ENCODE peak calls at places on chromosomes 4 and X, in nine cellular contexts. One of them, this sample, is unnamed.

GRCh38 chrX:101685923-101686322 is 26.3 kb upstream of the ARMCX2 start:
- DNase-seq in left lung: no peak
- DNase-seq in keratinocyte: no peak
- DNase-seq in cardiac muscle cell: no peak
- DNase-seq in hepatocyte: no peak
- DNase-seq in heart left ventricle: no peak
- DNase-seq in CD8-positive, alpha-beta T cell: no peak
- DNase-seq in astrocyte of the spinal cord: peak; percentile 3
- DNase-seq in foreskin fibroblast: peak; percentile 1
- DNase-seq in this sample: no peak

GRCh38 chr4:151045907-151046306 is 30.8 kb upstream of the LRBA start:
- DNase-seq in astrocyte of the spinal cord: no peak
- DNase-seq in heart left ventricle: no peak
- DNase-seq in foreskin fibroblast: no peak
- DNase-seq in left lung: no peak
- DNase-seq in keratinocyte: no peak
- DNase-seq in CD8-positive, alpha-beta T cell: no peak
- DNase-seq in cardiac muscle cell: peak; percentile 21
- DNase-seq in hepatocyte: peak; percentile 8
- DNase-seq in this sample: no peak

GRCh38 chrX:40130207-40130606 is 32.4 kb upstream of the BCOR start:
- DNase-seq in keratinocyte: peak; percentile 63
- DNase-seq in foreskin fibroblast: peak; percentile 37
- DNase-seq in CD8-positive, alpha-beta T cell: no peak
- DNase-seq in heart left ventricle: no peak
- DNase-seq in cardiac muscle cell: no peak
- DNase-seq in hepatocyte: no peak
- DNase-seq in astrocyte of the spinal cord: peak; percentile 52
- DNase-seq in left lung: no peak
- DNase-seq in this sample: peak; percentile 74

GRCh38 chr4:156294577-156294976 is 340.9 kb upstream of the CTSO start:
- DNase-seq in foreskin fibroblast: peak; percentile 83
- DNase-seq in left lung: no peak
- DNase-seq in hepatocyte: peak; percentile 65
- DNase-seq in cardiac muscle cell: peak; percentile 49
- DNase-seq in CD8-positive, alpha-beta T cell: no peak
- DNase-seq in heart left ventricle: no peak
- DNase-seq in keratinocyte: no peak
- DNase-seq in astrocyte of the spinal cord: peak; percentile 90
- DNase-seq in this sample: peak; percentile 83

GRCh38 chr4:155999743-156000142 is 46.1 kb upstream of the CTSO start:
- DNase-seq in heart left ventricle: peak; percentile 22
- DNase-seq in hepatocyte: peak; percentile 28
- DNase-seq in cardiac muscle cell: peak; percentile 67
- DNase-seq in astrocyte of the spinal cord: peak; percentile 32
- DNase-seq in foreskin fibroblast: no peak
- DNase-seq in left lung: no peak
- DNase-seq in keratinocyte: no peak
- DNase-seq in CD8-positive, alpha-beta T cell: no peak
- DNase-seq in this sample: no peak

GRCh38 chrX:153303276-153304262 is 18.0 kb downstream of the PNMA6F start:
- DNase-seq in foreskin fibroblast: no peak
- DNase-seq in keratinocyte: no peak
- DNase-seq in heart left ventricle: no peak
- DNase-seq in cardiac muscle cell: no peak
- DNase-seq in CD8-positive, alpha-beta T cell: no peak
- DNase-seq in astrocyte of the spinal cord: no peak
- DNase-seq in hepatocyte: no peak
- DNase-seq in left lung: no peak
- DNase-seq in this sample: no peak

GRCh38 chr4:159106636-159107035 is 3.8 kb downstream of the RAPGEF2 start:
- DNase-seq in left lung: no peak
- DNase-seq in astrocyte of the spinal cord: peak; percentile 33
- DNase-seq in heart left ventricle: no peak
- DNase-seq in keratinocyte: no peak
- DNase-seq in foreskin fibroblast: no peak
- DNase-seq in CD8-positive, alpha-beta T cell: no peak
- DNase-seq in cardiac muscle cell: no peak
- DNase-seq in hepatocyte: no peak
- DNase-seq in this sample: no peak

GRCh38 chr4:140641105-140641555 is 72.4 kb upstream of the UCP1 start:
- DNase-seq in heart left ventricle: no peak
- DNase-seq in astrocyte of the spinal cord: no peak
- DNase-seq in left lung: no peak
- DNase-seq in keratinocyte: no peak
- DNase-seq in hepatocyte: no peak
- DNase-seq in foreskin fibroblast: no peak
- DNase-seq in CD8-positive, alpha-beta T cell: no peak
- DNase-seq in cardiac muscle cell: no peak
- DNase-seq in this sample: no peak

GRCh38 chrX:118116308-118117068 is at the start of gene KLHL13:
- DNase-seq in astrocyte of the spinal cord: peak; percentile 10
- DNase-seq in CD8-positive, alpha-beta T cell: peak; percentile 19
- DNase-seq in heart left ventricle: peak; percentile 49
- DNase-seq in cardiac muscle cell: peak; percentile 64
- DNase-seq in foreskin fibroblast: peak; percentile 71
- DNase-seq in keratinocyte: no peak
- DNase-seq in left lung: no peak
- DNase-seq in hepatocyte: peak; percentile 64
- DNase-seq in this sample: no peak

GRCh38 chrX:50805316-50805715 is 8.7 kb downstream of the SHROOM4 start:
- DNase-seq in hepatocyte: no peak
- DNase-seq in foreskin fibroblast: no peak
- DNase-seq in astrocyte of the spinal cord: no peak
- DNase-seq in keratinocyte: no peak
- DNase-seq in CD8-positive, alpha-beta T cell: no peak
- DNase-seq in cardiac muscle cell: peak; percentile 71
- DNase-seq in left lung: no peak
- DNase-seq in heart left ventricle: no peak
- DNase-seq in this sample: no peak

GRCh38 chrX:12868747-12869146 is 1.9 kb downstream of the TLR7 start:
- DNase-seq in left lung: no peak
- DNase-seq in heart left ventricle: no peak
- DNase-seq in hepatocyte: no peak
- DNase-seq in foreskin fibroblast: no peak
- DNase-seq in CD8-positive, alpha-beta T cell: no peak
- DNase-seq in astrocyte of the spinal cord: no peak
- DNase-seq in keratinocyte: no peak
- DNase-seq in cardiac muscle cell: no peak
- DNase-seq in this sample: no peak

GRCh38 chr4:58566260-58566659 is 1456.1 kb upstream of the IGFBP7 start:
- DNase-seq in keratinocyte: no peak
- DNase-seq in hepatocyte: no peak
- DNase-seq in heart left ventricle: no peak
- DNase-seq in left lung: no peak
- DNase-seq in cardiac muscle cell: no peak
- DNase-seq in astrocyte of the spinal cord: no peak
- DNase-seq in CD8-positive, alpha-beta T cell: no peak
- DNase-seq in foreskin fibroblast: no peak
- DNase-seq in this sample: no peak

GRCh38 chrX:1248381-1249061 is 20.1 kb upstream of the CSF2RA start:
- DNase-seq in cardiac muscle cell: peak; percentile 84
- DNase-seq in keratinocyte: no peak
- DNase-seq in CD8-positive, alpha-beta T cell: no peak
- DNase-seq in left lung: no peak
- DNase-seq in astrocyte of the spinal cord: no peak
- DNase-seq in foreskin fibroblast: peak; percentile 9
- DNase-seq in heart left ventricle: no peak
- DNase-seq in hepatocyte: peak; percentile 48
- DNase-seq in this sample: no peak

GRCh38 chrX:47619486-47620302 is at the start of gene SYN1:
- DNase-seq in foreskin fibroblast: peak; percentile 90
- DNase-seq in heart left ventricle: peak; percentile 85
- DNase-seq in astrocyte of the spinal cord: peak; percentile 74
- DNase-seq in keratinocyte: no peak
- DNase-seq in cardiac muscle cell: peak; percentile 88
- DNase-seq in left lung: peak; percentile 82
- DNase-seq in hepatocyte: peak; percentile 92
- DNase-seq in CD8-positive, alpha-beta T cell: peak; percentile 83
- DNase-seq in this sample: peak; percentile 21

GRCh38 chr4:173169428-173170209 is 1.0 kb downstream of the GALNT7 start:
- DNase-seq in keratinocyte: no peak
- DNase-seq in foreskin fibroblast: peak; percentile 82
- DNase-seq in heart left ventricle: peak; percentile 72
- DNase-seq in hepatocyte: peak; percentile 84
- DNase-seq in CD8-positive, alpha-beta T cell: peak; percentile 51
- DNase-seq in cardiac muscle cell: peak; percentile 80
- DNase-seq in left lung: peak; percentile 79
- DNase-seq in astrocyte of the spinal cord: peak; percentile 71
- DNase-seq in this sample: no peak

GRCh38 chr4:144366425-144366824 is 225.9 kb upstream of the GYPA start:
- DNase-seq in heart left ventricle: no peak
- DNase-seq in foreskin fibroblast: no peak
- DNase-seq in astrocyte of the spinal cord: no peak
- DNase-seq in CD8-positive, alpha-beta T cell: no peak
- DNase-seq in hepatocyte: no peak
- DNase-seq in cardiac muscle cell: no peak
- DNase-seq in left lung: no peak
- DNase-seq in keratinocyte: no peak
- DNase-seq in this sample: no peak

GRCh38 chr4:149781150-149781549 is 34.5 kb downstream of the IQCM start:
- DNase-seq in heart left ventricle: no peak
- DNase-seq in keratinocyte: no peak
- DNase-seq in foreskin fibroblast: peak; percentile 72
- DNase-seq in CD8-positive, alpha-beta T cell: no peak
- DNase-seq in cardiac muscle cell: no peak
- DNase-seq in hepatocyte: no peak
- DNase-seq in astrocyte of the spinal cord: peak; percentile 65
- DNase-seq in left lung: no peak
- DNase-seq in this sample: no peak

GRCh38 chrX:34223574-34223973 is 91.5 kb upstream of the FAM47A start:
- DNase-seq in keratinocyte: no peak
- DNase-seq in astrocyte of the spinal cord: no peak
- DNase-seq in foreskin fibroblast: no peak
- DNase-seq in cardiac muscle cell: no peak
- DNase-seq in CD8-positive, alpha-beta T cell: no peak
- DNase-seq in left lung: no peak
- DNase-seq in heart left ventricle: no peak
- DNase-seq in hepatocyte: no peak
- DNase-seq in this sample: no peak

GRCh38 chr4:32985256-32985655 is 2265.1 kb downstream of the PCDH7 start:
- DNase-seq in left lung: no peak
- DNase-seq in astrocyte of the spinal cord: peak; percentile 62
- DNase-seq in heart left ventricle: no peak
- DNase-seq in cardiac muscle cell: no peak
- DNase-seq in keratinocyte: no peak
- DNase-seq in hepatocyte: no peak
- DNase-seq in foreskin fibroblast: peak; percentile 80
- DNase-seq in CD8-positive, alpha-beta T cell: no peak
- DNase-seq in this sample: peak; percentile 11

GRCh38 chr4:188196134-188196735 is 57.0 kb downstream of the TRIML1 start:
- DNase-seq in hepatocyte: peak; percentile 38
- DNase-seq in astrocyte of the spinal cord: no peak
- DNase-seq in cardiac muscle cell: peak; percentile 19
- DNase-seq in foreskin fibroblast: no peak
- DNase-seq in left lung: no peak
- DNase-seq in keratinocyte: no peak
- DNase-seq in CD8-positive, alpha-beta T cell: no peak
- DNase-seq in heart left ventricle: no peak
- DNase-seq in this sample: peak; percentile 57

GRCh38 chr4:87286970-87287369 is 35.7 kb downstream of the HSD17B13 start:
- DNase-seq in CD8-positive, alpha-beta T cell: no peak
- DNase-seq in hepatocyte: no peak
- DNase-seq in cardiac muscle cell: no peak
- DNase-seq in astrocyte of the spinal cord: no peak
- DNase-seq in keratinocyte: no peak
- DNase-seq in foreskin fibroblast: no peak
- DNase-seq in left lung: no peak
- DNase-seq in heart left ventricle: no peak
- DNase-seq in this sample: no peak

GRCh38 chr4:106065018-106065417 is 169.7 kb downstream of the NPNT start:
- DNase-seq in heart left ventricle: no peak
- DNase-seq in CD8-positive, alpha-beta T cell: no peak
- DNase-seq in cardiac muscle cell: no peak
- DNase-seq in astrocyte of the spinal cord: no peak
- DNase-seq in foreskin fibroblast: no peak
- DNase-seq in keratinocyte: no peak
- DNase-seq in left lung: no peak
- DNase-seq in hepatocyte: no peak
- DNase-seq in this sample: no peak
- TF ChIP-seq CTCF in heart left ventricle: no peak
- TF ChIP-seq CTCF in CD8-positive, alpha-beta T cell: no peak
- TF ChIP-seq CTCF in cardiac muscle cell: no peak
- TF ChIP-seq CTCF in astrocyte of the spinal cord: no peak
- TF ChIP-seq CTCF in foreskin fibroblast: no peak
- TF ChIP-seq CTCF in keratinocyte: no peak
- TF ChIP-seq CTCF in left lung: no peak
- TF ChIP-seq CTCF in hepatocyte: no peak
- TF ChIP-seq CTCF in this sample: no peak

GRCh38 chr4:84455697-84456096 is 43.4 kb downstream of the NKX6-1 start:
- DNase-seq in cardiac muscle cell: peak; percentile 24
- DNase-seq in foreskin fibroblast: no peak
- DNase-seq in heart left ventricle: no peak
- DNase-seq in astrocyte of the spinal cord: peak; percentile 8
- DNase-seq in keratinocyte: no peak
- DNase-seq in left lung: no peak
- DNase-seq in hepatocyte: no peak
- DNase-seq in CD8-positive, alpha-beta T cell: no peak
- DNase-seq in this sample: no peak
- H3K4me3 ChIP-seq in cardiac muscle cell: no peak overlapping the region
- H3K4me3 ChIP-seq in foreskin fibroblast: no peak overlapping the region
- H3K4me3 ChIP-seq in heart left ventricle: no peak overlapping the region
- H3K4me3 ChIP-seq in astrocyte of the spinal cord: no peak overlapping the region
- H3K4me3 ChIP-seq in keratinocyte: no peak overlapping the region
- H3K4me3 ChIP-seq in left lung: no peak overlapping the region
- H3K4me3 ChIP-seq in hepatocyte: no peak overlapping the region
- H3K4me3 ChIP-seq in CD8-positive, alpha-beta T cell: no peak overlapping the region
- H3K4me3 ChIP-seq in this sample: no peak overlapping the region

GRCh38 chrX:125378205-125378604 is 58.5 kb downstream of the TEX13C start:
- DNase-seq in keratinocyte: no peak
- DNase-seq in left lung: no peak
- DNase-seq in astrocyte of the spinal cord: no peak
- DNase-seq in CD8-positive, alpha-beta T cell: no peak
- DNase-seq in cardiac muscle cell: no peak
- DNase-seq in hepatocyte: peak; percentile 6
- DNase-seq in foreskin fibroblast: no peak
- DNase-seq in heart left ventricle: no peak
- DNase-seq in this sample: no peak
- TF ChIP-seq CTCF in keratinocyte: no peak
- TF ChIP-seq CTCF in left lung: no peak
- TF ChIP-seq CTCF in astrocyte of the spinal cord: no peak
- TF ChIP-seq CTCF in CD8-positive, alpha-beta T cell: no peak
- TF ChIP-seq CTCF in cardiac muscle cell: no peak
- TF ChIP-seq CTCF in hepatocyte: peak; percentile 19
- TF ChIP-seq CTCF in foreskin fibroblast: no peak
- TF ChIP-seq CTCF in heart left ventricle: no peak
- TF ChIP-seq CTCF in this sample: no peak

GRCh38 chrX:132413459-132413858 is 75.4 kb downstream of the MBNL3 start:
- DNase-seq in hepatocyte: peak; percentile 31
- DNase-seq in CD8-positive, alpha-beta T cell: no peak
- DNase-seq in keratinocyte: no peak
- DNase-seq in heart left ventricle: no peak
- DNase-seq in astrocyte of the spinal cord: no peak
- DNase-seq in left lung: no peak
- DNase-seq in foreskin fibroblast: no peak
- DNase-seq in cardiac muscle cell: no peak
- DNase-seq in this sample: no peak
- H3K4me3 ChIP-seq in hepatocyte: no peak overlapping the region
- H3K4me3 ChIP-seq in CD8-positive, alpha-beta T cell: no peak overlapping the region
- H3K4me3 ChIP-seq in keratinocyte: no peak overlapping the region
- H3K4me3 ChIP-seq in heart left ventricle: no peak overlapping the region
- H3K4me3 ChIP-seq in astrocyte of the spinal cord: no peak overlapping the region
- H3K4me3 ChIP-seq in left lung: no peak overlapping the region
- H3K4me3 ChIP-seq in foreskin fibroblast: no peak overlapping the region
- H3K4me3 ChIP-seq in cardiac muscle cell: no peak overlapping the region
- H3K4me3 ChIP-seq in this sample: no peak overlapping the region

This sample was measured in retinal pigment epithelial cell.